ENCODE peak calls at places on chromosome 5, in four cellular contexts. One of them, this sample, is unnamed.

GRCh38 chr5:98301567-98301966 is 471.9 kb upstream of the RGMB start:
- DNase-seq in endothelial cell: no peak
- DNase-seq in fibroblast of mammary gland: no peak
- DNase-seq in T-helper 9 cell: no peak
- DNase-seq in this sample: no peak

GRCh38 chr5:36502608-36503007 is 103.8 kb upstream of the SLC1A3 start:
- DNase-seq in endothelial cell: no peak
- DNase-seq in fibroblast of mammary gland: peak
- DNase-seq in T-helper 9 cell: no peak
- DNase-seq in this sample: no peak

GRCh38 chr5:9356306-9356942 is 189.5 kb downstream of the SEMA5A start:
- DNase-seq in endothelial cell: no peak
- DNase-seq in fibroblast of mammary gland: no peak
- DNase-seq in T-helper 9 cell: no peak
- DNase-seq in this sample: no peak

GRCh38 chr5:143279698-143280097 is 123.8 kb downstream of the NR3C1 start:
- DNase-seq in endothelial cell: no peak
- DNase-seq in fibroblast of mammary gland: no peak
- DNase-seq in T-helper 9 cell: no peak
- DNase-seq in this sample: no peak

GRCh38 chr5:28468121-28468520 is 1429.7 kb upstream of the CDH9 start:
- DNase-seq in endothelial cell: no peak
- DNase-seq in fibroblast of mammary gland: no peak
- DNase-seq in T-helper 9 cell: no peak
- DNase-seq in this sample: no peak

GRCh38 chr5:39199335-39199734 is 20.0 kb downstream of the FYB1 start:
- DNase-seq in endothelial cell: no peak
- DNase-seq in fibroblast of mammary gland: no peak
- DNase-seq in T-helper 9 cell: no peak
- DNase-seq in this sample: no peak

GRCh38 chr5:170818222-170818621 is 34.7 kb downstream of the GABRP start:
- DNase-seq in endothelial cell: no peak
- DNase-seq in fibroblast of mammary gland: no peak
- DNase-seq in T-helper 9 cell: no peak
- DNase-seq in this sample: no peak

GRCh38 chr5:127011961-127012644 is 18.3 kb downstream of the MARCHF3 start:
- DNase-seq in endothelial cell: no peak
- DNase-seq in fibroblast of mammary gland: no peak
- DNase-seq in T-helper 9 cell: no peak
- DNase-seq in this sample: no peak

GRCh38 chr5:160439205-160439600 is 17.5 kb downstream of the PTTG1 start:
- DNase-seq in endothelial cell: peak
- DNase-seq in fibroblast of mammary gland: peak
- DNase-seq in T-helper 9 cell: peak
- DNase-seq in this sample: peak

GRCh38 chr5:138955013-138955660 is 80.0 kb upstream of the LRRTM2 start:
- DNase-seq in endothelial cell: no peak
- DNase-seq in fibroblast of mammary gland: no peak
- DNase-seq in T-helper 9 cell: no peak
- DNase-seq in this sample: no peak

GRCh38 chr5:167511276-167511675 is 780.2 kb upstream of the WWC1 start:
- DNase-seq in endothelial cell: no peak
- DNase-seq in fibroblast of mammary gland: no peak
- DNase-seq in T-helper 9 cell: no peak
- DNase-seq in this sample: no peak

GRCh38 chr5:153551537-153552079 is 61.1 kb downstream of the GRIA1 start:
- DNase-seq in endothelial cell: no peak
- DNase-seq in fibroblast of mammary gland: peak
- DNase-seq in T-helper 9 cell: no peak
- DNase-seq in this sample: no peak

GRCh38 chr5:159010611-159011497 is 88.9 kb downstream of the EBF1 start:
- DNase-seq in endothelial cell: peak
- DNase-seq in fibroblast of mammary gland: peak
- DNase-seq in T-helper 9 cell: no peak
- DNase-seq in this sample: no peak

GRCh38 chr5:138927539-138927938 is 52.4 kb upstream of the LRRTM2 start:
- DNase-seq in endothelial cell: no peak
- DNase-seq in fibroblast of mammary gland: no peak
- DNase-seq in T-helper 9 cell: no peak
- DNase-seq in this sample: no peak

GRCh38 chr5:168829922-168830417 is 250.8 kb upstream of the PANK3 start:
- DNase-seq in endothelial cell: no peak
- DNase-seq in fibroblast of mammary gland: no peak
- DNase-seq in T-helper 9 cell: no peak
- DNase-seq in this sample: no peak

GRCh38 chr5:150320048-150320555 is 17.4 kb upstream of the ARSI start:
- DNase-seq in endothelial cell: no peak
- DNase-seq in fibroblast of mammary gland: peak
- DNase-seq in T-helper 9 cell: no peak
- DNase-seq in this sample: no peak

GRCh38 chr5:102314328-102314727 is 18.2 kb upstream of the SLCO4C1 start:
- DNase-seq in endothelial cell: no peak
- DNase-seq in fibroblast of mammary gland: no peak
- DNase-seq in T-helper 9 cell: no peak
- DNase-seq in this sample: no peak

GRCh38 chr5:97750576-97750975 is 567.5 kb upstream of the RIOK2 start:
- DNase-seq in endothelial cell: no peak
- DNase-seq in fibroblast of mammary gland: peak
- DNase-seq in T-helper 9 cell: no peak
- DNase-seq in this sample: no peak

GRCh38 chr5:108818613-108819272 is 71.0 kb downstream of the FER start:
- DNase-seq in endothelial cell: no peak
- DNase-seq in fibroblast of mammary gland: peak
- DNase-seq in T-helper 9 cell: no peak
- DNase-seq in this sample: no peak

GRCh38 chr5:128534729-128535128 is 3.3 kb downstream of the FBN2 start:
- DNase-seq in endothelial cell: no peak
- DNase-seq in fibroblast of mammary gland: peak
- DNase-seq in T-helper 9 cell: no peak
- DNase-seq in this sample: no peak

GRCh38 chr5:143506881-143507552 is 103.5 kb upstream of the NR3C1 start:
- DNase-seq in endothelial cell: no peak
- DNase-seq in fibroblast of mammary gland: peak
- DNase-seq in T-helper 9 cell: no peak
- DNase-seq in this sample: no peak

GRCh38 chr5:54159153-54159836 is 151.1 kb downstream of the ARL15 start:
- DNase-seq in endothelial cell: no peak
- DNase-seq in fibroblast of mammary gland: peak
- DNase-seq in T-helper 9 cell: no peak
- DNase-seq in this sample: no peak

GRCh38 chr5:148387325-148387724 is 3.6 kb downstream of the FBXO38 start:
- DNase-seq in endothelial cell: no peak
- DNase-seq in fibroblast of mammary gland: peak
- DNase-seq in T-helper 9 cell: no peak
- DNase-seq in this sample: no peak

GRCh38 chr5:140881889-140882590 is at the start of gene PCDHA13:
- DNase-seq in endothelial cell: peak
- DNase-seq in fibroblast of mammary gland: peak
- DNase-seq in T-helper 9 cell: no peak
- DNase-seq in this sample: no peak